ENCODE peak calls at places on chromosomes 1 and 21, in ten cellular contexts. One of them, this sample, is unnamed.

GRCh38 chr1:23951646-23952095 is 8.0 kb upstream of the PNRC2 start:
- DNase-seq in tibial artery: peak; percentile 49
- DNase-seq in NCI-H1694 treated with DMSO at 0.1 percent for 48 hours: no peak
- DNase-seq in activated T-cell treated with anti-CD3 and anti-CD28 coated beads for 1 hour: no peak
- DNase-seq in lower leg skin: no peak
- DNase-seq in nephron progenitor cell: no peak
- DNase-seq in GM10248: no peak
- DNase-seq in NCI-H1436 treated with DMSO at 0.1 percent for 48 hours: no peak
- DNase-seq in left ventricle myocardium superior: no peak
- DNase-seq in cardiac muscle cell: no peak
- DNase-seq in this sample: no peak

GRCh38 chr1:110312188-110313121 is 26.7 kb upstream of the RBM15 start:
- DNase-seq in tibial artery: peak; percentile 75
- DNase-seq in NCI-H1694 treated with DMSO at 0.1 percent for 48 hours: peak; percentile 73
- DNase-seq in activated T-cell treated with anti-CD3 and anti-CD28 coated beads for 1 hour: peak; percentile 62
- DNase-seq in lower leg skin: peak; percentile 92
- DNase-seq in nephron progenitor cell: peak; percentile 81
- DNase-seq in GM10248: peak; percentile 71
- DNase-seq in NCI-H1436 treated with DMSO at 0.1 percent for 48 hours: no peak
- DNase-seq in left ventricle myocardium superior: peak; percentile 86
- DNase-seq in cardiac muscle cell: peak; percentile 79
- DNase-seq in this sample: peak; percentile 72

GRCh38 chr1:229191066-229191674 is 79.7 kb upstream of the RAB4A start:
- DNase-seq in tibial artery: no peak
- DNase-seq in NCI-H1694 treated with DMSO at 0.1 percent for 48 hours: no peak
- DNase-seq in activated T-cell treated with anti-CD3 and anti-CD28 coated beads for 1 hour: no peak
- DNase-seq in lower leg skin: no peak
- DNase-seq in nephron progenitor cell: no peak
- DNase-seq in GM10248: no peak
- DNase-seq in NCI-H1436 treated with DMSO at 0.1 percent for 48 hours: no peak
- DNase-seq in left ventricle myocardium superior: no peak
- DNase-seq in cardiac muscle cell: no peak
- DNase-seq in this sample: no peak

GRCh38 chr1:237851209-237851845 is 39.4 kb downstream of the ZP4 start:
- DNase-seq in tibial artery: no peak
- DNase-seq in NCI-H1694 treated with DMSO at 0.1 percent for 48 hours: peak; percentile 54
- DNase-seq in activated T-cell treated with anti-CD3 and anti-CD28 coated beads for 1 hour: no peak
- DNase-seq in lower leg skin: no peak
- DNase-seq in nephron progenitor cell: peak; percentile 78
- DNase-seq in GM10248: peak; percentile 19
- DNase-seq in NCI-H1436 treated with DMSO at 0.1 percent for 48 hours: peak; percentile 18
- DNase-seq in left ventricle myocardium superior: no peak
- DNase-seq in cardiac muscle cell: peak; percentile 79
- DNase-seq in this sample: no peak

GRCh38 chr1:166511754-166512153 is 327.5 kb upstream of the POGK start:
- DNase-seq in tibial artery: no peak
- DNase-seq in NCI-H1694 treated with DMSO at 0.1 percent for 48 hours: no peak
- DNase-seq in activated T-cell treated with anti-CD3 and anti-CD28 coated beads for 1 hour: no peak
- DNase-seq in lower leg skin: no peak
- DNase-seq in nephron progenitor cell: no peak
- DNase-seq in GM10248: no peak
- DNase-seq in NCI-H1436 treated with DMSO at 0.1 percent for 48 hours: no peak
- DNase-seq in left ventricle myocardium superior: no peak
- DNase-seq in cardiac muscle cell: no peak
- DNase-seq in this sample: no peak

GRCh38 chr1:109754738-109755137 is 9.0 kb downstream of the EPS8L3 start:
- DNase-seq in tibial artery: no peak
- DNase-seq in NCI-H1694 treated with DMSO at 0.1 percent for 48 hours: no peak
- DNase-seq in activated T-cell treated with anti-CD3 and anti-CD28 coated beads for 1 hour: no peak
- DNase-seq in lower leg skin: no peak
- DNase-seq in nephron progenitor cell: no peak
- DNase-seq in GM10248: no peak
- DNase-seq in NCI-H1436 treated with DMSO at 0.1 percent for 48 hours: no peak
- DNase-seq in left ventricle myocardium superior: no peak
- DNase-seq in cardiac muscle cell: no peak
- DNase-seq in this sample: no peak

GRCh38 chr1:108314815-108315214 is 70.9 kb upstream of the NBPF4 start:
- DNase-seq in tibial artery: no peak
- DNase-seq in NCI-H1694 treated with DMSO at 0.1 percent for 48 hours: no peak
- DNase-seq in activated T-cell treated with anti-CD3 and anti-CD28 coated beads for 1 hour: no peak
- DNase-seq in lower leg skin: no peak
- DNase-seq in nephron progenitor cell: no peak
- DNase-seq in GM10248: no peak
- DNase-seq in NCI-H1436 treated with DMSO at 0.1 percent for 48 hours: no peak
- DNase-seq in left ventricle myocardium superior: no peak
- DNase-seq in cardiac muscle cell: no peak
- DNase-seq in this sample: no peak

GRCh38 chr1:159749630-159750029 is 31.1 kb upstream of the DUSP23 start:
- DNase-seq in tibial artery: no peak
- DNase-seq in NCI-H1694 treated with DMSO at 0.1 percent for 48 hours: no peak
- DNase-seq in activated T-cell treated with anti-CD3 and anti-CD28 coated beads for 1 hour: no peak
- DNase-seq in lower leg skin: no peak
- DNase-seq in nephron progenitor cell: no peak
- DNase-seq in GM10248: no peak
- DNase-seq in NCI-H1436 treated with DMSO at 0.1 percent for 48 hours: no peak
- DNase-seq in left ventricle myocardium superior: no peak
- DNase-seq in cardiac muscle cell: no peak
- DNase-seq in this sample: no peak

GRCh38 chr1:43315963-43316737 is 15.4 kb downstream of the TIE1 start:
- DNase-seq in tibial artery: no peak
- DNase-seq in NCI-H1694 treated with DMSO at 0.1 percent for 48 hours: no peak
- DNase-seq in activated T-cell treated with anti-CD3 and anti-CD28 coated beads for 1 hour: no peak
- DNase-seq in lower leg skin: no peak
- DNase-seq in nephron progenitor cell: no peak
- DNase-seq in GM10248: no peak
- DNase-seq in NCI-H1436 treated with DMSO at 0.1 percent for 48 hours: no peak
- DNase-seq in left ventricle myocardium superior: no peak
- DNase-seq in cardiac muscle cell: no peak
- DNase-seq in this sample: no peak

GRCh38 chr21:45950740-45951515 is 30.6 kb upstream of the COL6A1 start:
- DNase-seq in tibial artery: peak; percentile 57
- DNase-seq in NCI-H1694 treated with DMSO at 0.1 percent for 48 hours: no peak
- DNase-seq in activated T-cell treated with anti-CD3 and anti-CD28 coated beads for 1 hour: no peak
- DNase-seq in lower leg skin: no peak
- DNase-seq in nephron progenitor cell: no peak
- DNase-seq in GM10248: no peak
- DNase-seq in NCI-H1436 treated with DMSO at 0.1 percent for 48 hours: no peak
- DNase-seq in left ventricle myocardium superior: peak; percentile 74
- DNase-seq in cardiac muscle cell: no peak
- DNase-seq in this sample: no peak

GRCh38 chr1:119298687-119299086 is 69.9 kb upstream of the HAO2 start:
- DNase-seq in tibial artery: no peak
- DNase-seq in NCI-H1694 treated with DMSO at 0.1 percent for 48 hours: no peak
- DNase-seq in activated T-cell treated with anti-CD3 and anti-CD28 coated beads for 1 hour: no peak
- DNase-seq in lower leg skin: no peak
- DNase-seq in nephron progenitor cell: no peak
- DNase-seq in GM10248: no peak
- DNase-seq in NCI-H1436 treated with DMSO at 0.1 percent for 48 hours: no peak
- DNase-seq in left ventricle myocardium superior: no peak
- DNase-seq in cardiac muscle cell: no peak
- DNase-seq in this sample: no peak

GRCh38 chr1:226603030-226603960 is 54.7 kb downstream of the STUM start:
- DNase-seq in tibial artery: peak; percentile 82
- DNase-seq in NCI-H1694 treated with DMSO at 0.1 percent for 48 hours: peak; percentile 87
- DNase-seq in activated T-cell treated with anti-CD3 and anti-CD28 coated beads for 1 hour: no peak
- DNase-seq in lower leg skin: peak; percentile 95
- DNase-seq in nephron progenitor cell: no peak
- DNase-seq in GM10248: no peak
- DNase-seq in NCI-H1436 treated with DMSO at 0.1 percent for 48 hours: no peak
- DNase-seq in left ventricle myocardium superior: peak; percentile 75
- DNase-seq in cardiac muscle cell: no peak
- DNase-seq in this sample: no peak

GRCh38 chr1:5891736-5892135 is 100.5 kb downstream of the NPHP4 start:
- DNase-seq in tibial artery: no peak
- DNase-seq in NCI-H1694 treated with DMSO at 0.1 percent for 48 hours: no peak
- DNase-seq in activated T-cell treated with anti-CD3 and anti-CD28 coated beads for 1 hour: no peak
- DNase-seq in lower leg skin: no peak
- DNase-seq in nephron progenitor cell: no peak
- DNase-seq in GM10248: no peak
- DNase-seq in NCI-H1436 treated with DMSO at 0.1 percent for 48 hours: no peak
- DNase-seq in left ventricle myocardium superior: no peak
- DNase-seq in cardiac muscle cell: no peak
- DNase-seq in this sample: no peak

GRCh38 chr1:238099871-238100270 is 209.1 kb upstream of the ZP4 start:
- DNase-seq in tibial artery: no peak
- DNase-seq in NCI-H1694 treated with DMSO at 0.1 percent for 48 hours: no peak
- DNase-seq in activated T-cell treated with anti-CD3 and anti-CD28 coated beads for 1 hour: no peak
- DNase-seq in lower leg skin: no peak
- DNase-seq in nephron progenitor cell: no peak
- DNase-seq in GM10248: no peak
- DNase-seq in NCI-H1436 treated with DMSO at 0.1 percent for 48 hours: no peak
- DNase-seq in left ventricle myocardium superior: no peak
- DNase-seq in cardiac muscle cell: no peak
- DNase-seq in this sample: no peak

GRCh38 chr1:223207293-223208066 is 64.4 kb upstream of the TLR5 start:
- DNase-seq in tibial artery: no peak
- DNase-seq in NCI-H1694 treated with DMSO at 0.1 percent for 48 hours: peak; percentile 21
- DNase-seq in activated T-cell treated with anti-CD3 and anti-CD28 coated beads for 1 hour: no peak
- DNase-seq in lower leg skin: no peak
- DNase-seq in nephron progenitor cell: no peak
- DNase-seq in GM10248: no peak
- DNase-seq in NCI-H1436 treated with DMSO at 0.1 percent for 48 hours: no peak
- DNase-seq in left ventricle myocardium superior: no peak
- DNase-seq in cardiac muscle cell: no peak
- DNase-seq in this sample: no peak

GRCh38 chr1:1937061-1937460 is 18.0 kb upstream of the TMEM52 start:
- DNase-seq in tibial artery: no peak
- DNase-seq in NCI-H1694 treated with DMSO at 0.1 percent for 48 hours: no peak
- DNase-seq in activated T-cell treated with anti-CD3 and anti-CD28 coated beads for 1 hour: no peak
- DNase-seq in lower leg skin: no peak
- DNase-seq in nephron progenitor cell: no peak
- DNase-seq in GM10248: no peak
- DNase-seq in NCI-H1436 treated with DMSO at 0.1 percent for 48 hours: no peak
- DNase-seq in left ventricle myocardium superior: peak; percentile 9
- DNase-seq in cardiac muscle cell: no peak
- DNase-seq in this sample: no peak

GRCh38 chr1:117732065-117732789 is 126.4 kb downstream of the TENT5C start:
- DNase-seq in tibial artery: no peak
- DNase-seq in NCI-H1694 treated with DMSO at 0.1 percent for 48 hours: no peak
- DNase-seq in activated T-cell treated with anti-CD3 and anti-CD28 coated beads for 1 hour: no peak
- DNase-seq in lower leg skin: no peak
- DNase-seq in nephron progenitor cell: no peak
- DNase-seq in GM10248: no peak
- DNase-seq in NCI-H1436 treated with DMSO at 0.1 percent for 48 hours: no peak
- DNase-seq in left ventricle myocardium superior: no peak
- DNase-seq in cardiac muscle cell: peak; percentile 61
- DNase-seq in this sample: no peak

GRCh38 chr1:22418352-22418751 is 33.3 kb upstream of the ZBTB40 start:
- DNase-seq in tibial artery: no peak
- DNase-seq in NCI-H1694 treated with DMSO at 0.1 percent for 48 hours: no peak
- DNase-seq in activated T-cell treated with anti-CD3 and anti-CD28 coated beads for 1 hour: no peak
- DNase-seq in lower leg skin: no peak
- DNase-seq in nephron progenitor cell: no peak
- DNase-seq in GM10248: no peak
- DNase-seq in NCI-H1436 treated with DMSO at 0.1 percent for 48 hours: no peak
- DNase-seq in left ventricle myocardium superior: no peak
- DNase-seq in cardiac muscle cell: no peak
- DNase-seq in this sample: no peak

GRCh38 chr1:181551249-181551648 is 67.9 kb downstream of the CACNA1E start:
- DNase-seq in tibial artery: no peak
- DNase-seq in NCI-H1694 treated with DMSO at 0.1 percent for 48 hours: no peak
- DNase-seq in activated T-cell treated with anti-CD3 and anti-CD28 coated beads for 1 hour: no peak
- DNase-seq in lower leg skin: no peak
- DNase-seq in nephron progenitor cell: peak; percentile 43
- DNase-seq in GM10248: no peak
- DNase-seq in NCI-H1436 treated with DMSO at 0.1 percent for 48 hours: no peak
- DNase-seq in left ventricle myocardium superior: no peak
- DNase-seq in cardiac muscle cell: peak; percentile 29
- DNase-seq in this sample: no peak

GRCh38 chr1:208187499-208188041 is 56.6 kb downstream of the PLXNA2 start:
- DNase-seq in tibial artery: no peak
- DNase-seq in NCI-H1694 treated with DMSO at 0.1 percent for 48 hours: no peak
- DNase-seq in activated T-cell treated with anti-CD3 and anti-CD28 coated beads for 1 hour: no peak
- DNase-seq in lower leg skin: no peak
- DNase-seq in nephron progenitor cell: no peak
- DNase-seq in GM10248: peak; percentile 67
- DNase-seq in NCI-H1436 treated with DMSO at 0.1 percent for 48 hours: no peak
- DNase-seq in left ventricle myocardium superior: no peak
- DNase-seq in cardiac muscle cell: no peak
- DNase-seq in this sample: no peak

GRCh38 chr21:46171996-46172862 is 12.0 kb downstream of the SPATC1L start:
- DNase-seq in tibial artery: peak; percentile 12
- DNase-seq in NCI-H1694 treated with DMSO at 0.1 percent for 48 hours: no peak
- DNase-seq in activated T-cell treated with anti-CD3 and anti-CD28 coated beads for 1 hour: no peak
- DNase-seq in lower leg skin: peak; percentile 54
- DNase-seq in nephron progenitor cell: no peak
- DNase-seq in GM10248: no peak
- DNase-seq in NCI-H1436 treated with DMSO at 0.1 percent for 48 hours: no peak
- DNase-seq in left ventricle myocardium superior: no peak
- DNase-seq in cardiac muscle cell: no peak
- DNase-seq in this sample: no peak

GRCh38 chr1:219926363-219926998 is 1.9 kb downstream of the SLC30A10 start:
- DNase-seq in tibial artery: no peak
- DNase-seq in NCI-H1694 treated with DMSO at 0.1 percent for 48 hours: no peak
- DNase-seq in activated T-cell treated with anti-CD3 and anti-CD28 coated beads for 1 hour: no peak
- DNase-seq in lower leg skin: no peak
- DNase-seq in nephron progenitor cell: no peak
- DNase-seq in GM10248: no peak
- DNase-seq in NCI-H1436 treated with DMSO at 0.1 percent for 48 hours: no peak
- DNase-seq in left ventricle myocardium superior: no peak
- DNase-seq in cardiac muscle cell: no peak
- DNase-seq in this sample: no peak

This sample was measured in memory B cell.